ENCODE peak calls at places on chromosomes 11 and 22, in seven cellular contexts. J is NCI-H2081 treated with DMSO at 0.1 percent for 48 hours; B is stimulated activated CD8-positive, alpha-beta memory T cell treated with anti-CD3 and anti-CD28 coated beads, Interleukin-2, amount 100 ng/mL, for 1 hour; E is neural progenitor cell; C is SW480; X is COR-L47; A is substantia nigra. P is an unnamed sample.

GRCh38 chr11:134453441-134453840 is 41.4 kb upstream of the B3GAT1 start:
- DNase-seq in J (no peak), B (no peak), E (no peak), X (no peak), C (no peak), A (no peak), P (peak)

GRCh38 chr11:84780689-84781293 is 846.4 kb downstream of the DLG2 start:
- DNase-seq in C (peak), J (peak), X (peak), E (peak), A (no peak), B (no peak), P (peak)

GRCh38 chr11:64323373-64323772 is 5.5 kb downstream of the PRDX5 start:
- DNase-seq in E (no peak), X (no peak), A (no peak), B (no peak), C (no peak), J (no peak), P (no peak)

GRCh38 chr11:44596541-44597276 is 31.2 kb downstream of the CD82 start:
- DNase-seq in C (peak), J (no peak), B (no peak), E (no peak), A (no peak), X (no peak), P (no peak)

GRCh38 chr22:39135092-39135896 is 17.2 kb downstream of the CBX7 start:
- DNase-seq in B (no peak), X (peak), E (peak), C (peak), A (no peak), J (no peak), P (no peak)

GRCh38 chr11:116229581-116229980 is 543.2 kb downstream of the BUD13 start:
- DNase-seq in X (peak), E (no peak), J (no peak), A (no peak), C (no peak), B (no peak), P (peak)

GRCh38 chr22:38419121-38419863 is 35.7 kb downstream of the KCNJ4 start:
- DNase-seq in A (no peak), J (no peak), B (no peak), X (no peak), C (no peak), E (no peak), P (no peak)

GRCh38 chr22:32444068-32444467 is 20.2 kb downstream of the BPIFC start:
- DNase-seq in B (no peak), A (no peak), E (peak), C (peak), J (no peak), X (peak), P (no peak)

GRCh38 chr11:83720675-83721074 is 434.5 kb upstream of the CCDC90B start:
- DNase-seq in X (no peak), B (no peak), A (no peak), J (no peak), E (peak), C (no peak), P (no peak)

GRCh38 chr22:27534720-27535125 is 266.8 kb downstream of the MN1 start:
- DNase-seq in J (no peak), E (no peak), X (no peak), C (no peak), A (no peak), B (no peak), P (no peak)

GRCh38 chr22:17237031-17237668 is 17.9 kb upstream of the ADA2 start:
- DNase-seq in A (no peak), C (no peak), X (no peak), E (no peak), B (no peak), J (no peak), P (no peak)

GRCh38 chr11:31887180-31887579 is 76.1 kb upstream of the PAX6 start:
- DNase-seq in E (peak), X (no peak), A (no peak), C (no peak), B (no peak), J (no peak), P (no peak)

GRCh38 chr11:33741806-33742205 is 5.6 kb upstream of the CD59 start:
- DNase-seq in J (no peak), X (no peak), C (no peak), A (no peak), B (no peak), E (no peak), P (no peak)

GRCh38 chr11:96122601-96123044 is 198.7 kb upstream of the MTMR2 start:
- DNase-seq in C (peak), E (no peak), X (no peak), J (no peak), B (no peak), A (no peak), P (no peak)

GRCh38 chr22:20025401-20026203 is 4.7 kb downstream of the TANGO2 start:
- DNase-seq in E (no peak), J (no peak), A (no peak), X (no peak), B (no peak), C (no peak), P (no peak)

GRCh38 chr11:2525941-2526807 is 81.4 kb downstream of the KCNQ1 start:
- DNase-seq in B (no peak), X (peak), A (no peak), C (no peak), J (no peak), E (no peak), P (no peak)

GRCh38 chr22:36117053-36117554 is 43.5 kb downstream of the APOL3 start:
- DNase-seq in B (no peak), E (no peak), A (no peak), X (no peak), C (no peak), J (no peak), P (no peak)

GRCh38 chr11:112310414-112310813 is 49.8 kb upstream of the PLET1 start:
- DNase-seq in E (no peak), J (no peak), X (no peak), A (no peak), B (no peak), C (no peak), P (no peak)

GRCh38 chr11:50075856-50076255 is 43.2 kb downstream of the OR4C45 start:
- DNase-seq in C (no peak), X (no peak), A (no peak), J (no peak), E (no peak), B (no peak), P (no peak)

GRCh38 chr11:111571829-111572501 is 30.3 kb upstream of the SIK2 start:
- DNase-seq in B (no peak), C (no peak), E (no peak), A (no peak), J (no peak), X (no peak), P (no peak)

GRCh38 chr11:121723261-121723741 is 270.5 kb upstream of the SORL1-AS1 start:
- DNase-seq in C (no peak), X (peak), J (no peak), A (peak), E (peak), B (no peak), P (peak)

GRCh38 chr11:86636275-86636674 is 36.1 kb downstream of the ME3 start:
- DNase-seq in X (no peak), J (no peak), B (no peak), C (no peak), A (no peak), E (no peak), P (no peak)

GRCh38 chr11:86728562-86728961 is 56.1 kb upstream of the ME3 start:
- DNase-seq in X (no peak), A (no peak), J (no peak), E (no peak), C (no peak), B (no peak), P (no peak)

GRCh38 chr22:20254975-20255946 is 12.9 kb downstream of the RTN4R start:
- DNase-seq in E (no peak), X (peak), J (no peak), C (no peak), B (no peak), A (no peak), P (no peak)

GRCh38 chr22:37185646-37186227 is 2.3 kb downstream of the C1QTNF6 start:
- DNase-seq in B (no peak), X (no peak), E (no peak), C (no peak), J (no peak), A (no peak), P (no peak)

GRCh38 chr11:128726464-128727139 is 32.7 kb downstream of the FLI1 start:
- DNase-seq in J (no peak), C (no peak), E (no peak), X (no peak), A (peak), B (no peak), P (no peak)

GRCh38 chr11:16809901-16810668 is 71.6 kb downstream of the C11orf58 start:
- DNase-seq in E (no peak), A (peak), X (no peak), C (no peak), J (no peak), B (no peak), P (peak)

GRCh38 chr11:45181595-45182550 is 35.4 kb downstream of the PRDM11 start:
- DNase-seq in X (no peak), A (no peak), B (no peak), J (no peak), C (no peak), E (peak), P (no peak)

GRCh38 chr11:13883042-13883441 is 79.5 kb upstream of the SPON1 start:
- DNase-seq in A (no peak), E (no peak), C (no peak), B (no peak), J (no peak), X (no peak), P (no peak)

GRCh38 chr11:16604784-16605439 is 133.5 kb upstream of the C11orf58 start:
- DNase-seq in C (peak), X (no peak), A (peak), B (no peak), E (peak), J (no peak), P (no peak)

GRCh38 chr22:20239063-20239950 is 28.8 kb downstream of the RTN4R start:
- DNase-seq in X (no peak), E (no peak), A (no peak), J (no peak), B (no peak), C (no peak), P (no peak)

GRCh38 chr11:73157141-73158010 is 15.3 kb upstream of the FCHSD2 start:
- DNase-seq in B (no peak), X (no peak), J (no peak), A (peak), E (no peak), C (no peak), P (no peak)

GRCh38 chr11:66593303-66593635 is 284 bp downstream of the CCS start:
- DNase-seq in E (no peak), A (no peak), B (no peak), C (no peak), X (no peak), J (no peak), P (no peak)

GRCh38 chr11:106468091-106468490 is 390.6 kb downstream of the AASDHPPT start:
- DNase-seq in A (no peak), J (no peak), C (no peak), B (no peak), X (no peak), E (no peak), P (no peak)

GRCh38 chr11:112625816-112626215 is 335.4 kb upstream of the NCAM1 start:
- DNase-seq in E (peak), X (no peak), A (no peak), J (no peak), B (no peak), C (no peak), P (no peak)

GRCh38 chr11:125941606-125942275 is 4.1 kb upstream of the VSIG10L2 start:
- DNase-seq in X (peak), E (peak), A (no peak), J (peak), C (peak), B (peak), P (no peak)

GRCh38 chr22:45804986-45805325 is 133.3 kb downstream of the ATXN10 start:
- DNase-seq in B (no peak), J (no peak), X (no peak), E (no peak), C (peak), A (no peak), P (no peak)

GRCh38 chr22:26487996-26488395 is 4.3 kb downstream of the SRRD start:
- DNase-seq in J (no peak), B (no peak), A (no peak), C (no peak), X (no peak), E (no peak), P (no peak)

GRCh38 chr22:24514241-24515024 is 19.3 kb downstream of the UPB1 start:
- DNase-seq in B (no peak), C (no peak), A (no peak), X (peak), J (no peak), E (no peak), P (no peak)

P was measured in putamen.